ENCODE peak calls at places on chromosomes 6 and 20, in five cellular contexts. M, V, R, L and G are unnamed samples.

GRCh38 chr6:148179786-148180185 is 162.9 kb upstream of the SASH1 start:
- DNase-seq in L (peak), V (no peak), M (no peak), R (peak), G (no peak)

GRCh38 chr20:62606551-62607201 is 35.6 kb upstream of the SLCO4A1 start:
- DNase-seq in V (no peak), R (no peak), L (peak), M (no peak), G (no peak)

GRCh38 chr6:89763550-89763949 is 56.0 kb downstream of the MDN1 start:
- DNase-seq in L (peak), V (no peak), R (no peak), M (no peak), G (no peak)

GRCh38 chr6:89984926-89985743 is 90.9 kb downstream of the GJA10 start:
- DNase-seq in L (peak), R (no peak), M (no peak), V (no peak), G (no peak)

GRCh38 chr20:58755751-58756524 is 63.3 kb downstream of the NPEPL1 start:
- DNase-seq in V (peak), L (no peak), R (peak), M (peak), G (peak)

GRCh38 chr6:1065986-1066385 is 245.9 kb upstream of the FOXQ1 start:
- DNase-seq in M (no peak), V (peak), L (no peak), R (peak), G (no peak)

GRCh38 chr20:51800769-51801219 is 1.5 kb downstream of the SALL4 start:
- DNase-seq in R (peak), L (peak), V (no peak), M (no peak), G (no peak)

GRCh38 chr6:24494726-24495515 is at the start of gene ALDH5A1:
- DNase-seq in M (peak), R (peak), L (peak), V (peak), G (peak)

GRCh38 chr6:3202999-3203696 is 24.3 kb downstream of the TUBB2B start:
- DNase-seq in L (peak), R (peak), M (no peak), V (no peak), G (peak)

GRCh38 chr6:139371421-139372253 is 2.8 kb downstream of the CITED2 start:
- DNase-seq in V (no peak), L (peak), R (no peak), M (no peak), G (no peak)

GRCh38 chr6:168908887-168909286 is 344.8 kb downstream of the THBS2 start:
- DNase-seq in R (no peak), M (no peak), L (peak), V (no peak), G (no peak)

GRCh38 chr6:94736231-94736630 is 841.1 kb upstream of the MANEA start:
- DNase-seq in M (no peak), L (no peak), V (no peak), R (no peak), G (no peak)

GRCh38 chr6:5151955-5152401 is 66.8 kb downstream of the PPP1R3G start:
- DNase-seq in V (no peak), L (no peak), M (no peak), R (no peak), G (no peak)

GRCh38 chr6:13846841-13847240 is 32.5 kb upstream of the MCUR1 start:
- DNase-seq in R (peak), L (no peak), M (peak), V (no peak), G (peak)

GRCh38 chr6:6722195-6722594 is 133.7 kb downstream of the LY86 start:
- DNase-seq in M (no peak), R (no peak), L (no peak), V (no peak), G (no peak)

GRCh38 chr20:61749406-61750075 is 316.1 kb downstream of the TAF4 start:
- DNase-seq in R (no peak), M (no peak), L (peak), V (no peak), G (no peak)

GRCh38 chr6:77740380-77740779 is 87.5 kb downstream of the MEI4 start:
- DNase-seq in R (no peak), V (no peak), L (peak), M (no peak), G (no peak)

GRCh38 chr20:19901226-19901625 is 115.9 kb upstream of the NAA20 start:
- DNase-seq in L (peak), V (no peak), M (no peak), R (no peak), G (no peak)

GRCh38 chr6:129936329-129937165 is 75.4 kb upstream of the TMEM244 start:
- DNase-seq in R (peak), V (no peak), L (peak), M (peak), G (no peak)

GRCh38 chr6:141562801-141563763 is 569.6 kb upstream of the GJE1 start:
- DNase-seq in M (peak), L (peak), R (peak), V (no peak), G (peak)

GRCh38 chr6:44100088-44100550 is 27.1 kb downstream of the MRPL14 start:
- DNase-seq in V (no peak), L (peak), M (no peak), R (peak), G (no peak)

GRCh38 chr6:118618676-118619377 is 32.6 kb downstream of the CEP85L start:
- DNase-seq in M (peak), R (peak), L (peak), V (no peak), G (no peak)

GRCh38 chr20:54668271-54669053 is 193.1 kb downstream of the DOK5 start:
- DNase-seq in V (no peak), L (peak), M (peak), R (peak), G (no peak)

GRCh38 chr6:54992789-54993188 is 146.2 kb downstream of the FAM83B start:
- DNase-seq in L (no peak), R (peak), V (no peak), M (peak), G (no peak)

GRCh38 chr20:50569864-50570836 is 60.0 kb downstream of the PTPN1 start:
- DNase-seq in L (peak), R (peak), M (peak), V (peak), G (peak)

GRCh38 chr20:50123418-50123817 is 10.5 kb upstream of the UBE2V1 start:
- DNase-seq in V (no peak), R (no peak), M (no peak), L (no peak), G (no peak)

GRCh38 chr6:81105998-81106397 is 646.5 kb downstream of the TENT5A start:
- DNase-seq in M (no peak), V (no peak), L (no peak), R (no peak), G (no peak)

GRCh38 chr6:16337280-16337975 is 99.0 kb downstream of the GMPR start:
- DNase-seq in L (peak), V (peak), M (no peak), R (peak), G (peak)

GRCh38 chr20:45352729-45353128 is 4.5 kb upstream of the SDC4 start:
- DNase-seq in L (no peak), V (no peak), R (no peak), M (no peak), G (no peak)
- TF ChIP-seq CTCF in L (no peak), V (no peak), R (no peak), M (no peak), G (no peak)

DNA sequence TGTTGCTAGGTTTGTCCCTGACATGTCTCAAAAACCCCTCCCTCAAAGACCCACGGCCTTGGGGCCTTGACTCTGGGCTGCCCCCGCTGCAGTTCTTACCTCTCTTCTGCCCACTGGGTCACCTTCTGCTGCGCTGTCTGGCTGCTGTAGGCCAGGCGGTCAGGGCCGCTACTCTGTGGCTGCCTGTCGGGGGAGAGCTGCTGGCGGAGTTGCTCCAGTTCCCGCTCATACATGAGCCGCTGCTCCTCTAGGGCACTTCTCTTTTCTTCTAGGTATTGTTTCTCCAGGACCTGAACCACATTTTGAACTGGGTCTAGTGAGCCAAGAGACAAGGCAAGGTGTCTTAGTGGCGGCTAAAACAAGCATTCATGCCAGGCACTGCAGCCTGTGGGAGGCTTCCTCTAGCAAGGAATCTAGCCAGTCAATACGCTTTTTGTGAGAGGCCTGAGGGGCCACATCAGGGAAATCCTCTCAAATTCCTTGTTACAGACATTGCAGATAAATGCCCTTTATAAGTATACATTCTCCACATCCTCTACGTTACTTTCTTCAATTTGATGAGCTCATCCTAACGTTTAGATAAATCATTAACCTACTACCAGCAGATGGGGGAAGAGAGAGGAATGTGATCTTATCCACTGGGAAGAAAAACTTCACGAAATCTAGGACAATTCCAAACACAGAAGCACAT is 110.3 kb upstream of the NUP153 start:
- DNase-seq in L (peak), M (no peak), V (no peak), R (peak), G (no peak)
- TF ChIP-seq CTCF in L (peak), M (no peak), V (no peak), R (no peak), G (peak)

GRCh38 chr20:10402938-10403593 is 31.0 kb downstream of the MKKS start:
- DNase-seq in L (no peak), V (no peak), R (no peak), M (no peak), G (no peak)

GRCh38 chr20:10408427-10408826 is 25.6 kb downstream of the MKKS start:
- DNase-seq in M (no peak), V (no peak), L (no peak), R (no peak), G (no peak)

GRCh38 chr20:10404023-10404628 is 29.9 kb downstream of the MKKS start:
- DNase-seq in M (no peak), R (no peak), V (no peak), L (no peak), G (no peak)

GRCh38 chr20:10404959-10405530 is 29.0 kb downstream of the MKKS start:
- DNase-seq in M (no peak), V (no peak), R (no peak), L (no peak), G (no peak)
- TF ChIP-seq CTCF in M (no peak), V (no peak), R (peak), L (no peak), G (no peak)

DNA sequence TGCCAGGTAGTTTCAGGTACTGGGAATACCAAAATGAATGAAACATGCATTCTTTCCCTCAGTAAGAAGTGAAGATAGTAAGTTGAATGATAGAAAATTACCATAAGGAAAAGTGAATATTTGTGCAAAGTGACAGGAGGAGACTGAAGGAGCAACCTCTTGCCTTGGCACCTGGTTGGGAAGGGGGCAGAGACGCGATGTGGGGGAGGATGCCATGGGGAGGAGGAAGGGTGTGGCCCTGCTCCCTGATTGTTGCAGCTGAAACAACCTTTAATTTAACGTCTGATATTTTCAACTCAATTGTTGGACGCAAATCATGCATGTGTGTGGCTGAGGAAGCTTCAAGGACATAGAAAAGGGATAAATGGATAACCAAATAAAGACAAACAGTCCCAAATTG is 72.1 kb upstream of the ENPP5 start:
- DNase-seq in M (no peak), R (no peak), L (no peak), V (no peak), G (no peak)
- TF ChIP-seq CTCF in M (no peak), R (no peak), L (no peak), V (no peak), G (no peak)

GRCh38 chr6:79708094-79708791 is 77.1 kb downstream of the SH3BGRL2 start:
- DNase-seq in L (no peak), R (no peak), M (no peak), V (no peak), G (no peak)
- TF ChIP-seq CTCF in L (no peak), R (no peak), M (no peak), V (no peak), G (no peak)

DNA sequence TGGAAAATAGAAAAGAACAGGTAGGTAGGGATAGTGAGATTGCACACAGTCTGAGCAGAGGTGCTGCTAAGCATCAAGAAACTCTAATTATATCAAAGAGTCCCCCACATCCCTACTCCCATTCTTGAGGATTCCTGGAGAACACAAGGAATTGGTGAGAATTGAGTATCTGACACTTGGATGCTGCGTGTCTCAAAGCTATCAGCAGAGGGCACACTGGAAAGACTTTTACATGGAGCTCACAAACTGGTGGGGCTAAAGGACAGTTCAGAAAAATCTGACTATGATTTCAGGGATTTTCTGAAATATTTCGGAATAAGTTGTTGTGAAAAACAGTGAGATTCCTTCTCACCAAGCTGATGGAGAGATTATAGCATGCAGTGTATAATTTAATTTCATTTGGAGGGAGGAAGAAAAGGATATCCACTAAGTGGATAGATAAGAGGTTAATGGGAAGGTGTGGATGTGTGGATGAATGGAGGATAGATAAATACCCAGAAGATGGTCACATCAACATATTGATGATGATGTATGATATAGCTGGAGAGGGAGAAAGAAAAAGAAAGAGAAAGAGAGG is 215.4 kb upstream of the DEFB112 start:
- DNase-seq in M (no peak), L (no peak), R (peak), V (no peak), G (no peak)
- TF ChIP-seq CTCF in M (peak), L (no peak), R (peak), V (no peak), G (peak)

GRCh38 chr20:24289737-24290481 is 179.5 kb upstream of the SYNDIG1 start:
- DNase-seq in L (no peak), M (peak), V (no peak), R (peak), G (no peak)
- TF ChIP-seq CTCF in L (no peak), M (no peak), V (no peak), R (peak), G (no peak)